ENCODE peak calls at places on chromosome 5, in seven cellular contexts. M is caudate nucleus, G is fibroblast of mammary gland, W is T-helper 17 cell, J is Right ventricle myocardium superior, E is HTR-8/SVneo, Y is AG08395. L is an unnamed sample.

GRCh38 chr5:80672140-80672736 is 17.5 kb upstream of the DHFR start:
- DNase-seq in E (peak; percentile 64), G (peak; percentile 76), Y (peak; percentile 73), M (no peak), W (peak; percentile 28), J (peak; percentile 66), L (peak; percentile 14)

GRCh38 chr5:153352685-153353219 is 137.7 kb upstream of the GRIA1 start:
- DNase-seq in Y (no peak), M (no peak), E (peak; percentile 4), G (peak; percentile 14), W (no peak), J (no peak), L (no peak)

GRCh38 chr5:107744418-107745330 is 73.9 kb upstream of the EFNA5 start:
- DNase-seq in J (no peak), G (no peak), M (no peak), E (no peak), Y (no peak), W (no peak), L (no peak)

GRCh38 chr5:76547891-76548524 is 75.2 kb downstream of the F2RL2 start:
- DNase-seq in J (no peak), W (no peak), E (no peak), M (no peak), Y (no peak), G (no peak), L (no peak)

GRCh38 chr5:159725475-159725874 is 190.8 kb upstream of the ADRA1B start:
- DNase-seq in J (no peak), G (no peak), Y (no peak), M (no peak), W (no peak), E (no peak), L (no peak)

GRCh38 chr5:35488786-35489185 is 128.9 kb upstream of the SPEF2 start:
- DNase-seq in Y (no peak), G (no peak), J (no peak), M (no peak), E (no peak), W (no peak), L (no peak)

GRCh38 chr5:172713113-172713808 is 57.7 kb downstream of the DUSP1 start:
- DNase-seq in G (no peak), M (no peak), W (peak; percentile 62), J (peak; percentile 77), E (peak; percentile 58), Y (peak; percentile 52), L (peak; percentile 46)

GRCh38 chr5:123813937-123814624 is 302.1 kb downstream of the CSNK1G3 start:
- DNase-seq in Y (peak; percentile 53), E (peak; percentile 26), J (no peak), M (no peak), G (peak; percentile 15), W (no peak), L (no peak)

GRCh38 chr5:143245929-143246561 is 157.4 kb downstream of the NR3C1 start:
- DNase-seq in E (peak; percentile 83), W (no peak), J (no peak), Y (peak; percentile 83), M (no peak), G (peak; percentile 95), L (peak; percentile 99)

GRCh38 chr5:170633235-170634041 is 129.6 kb downstream of the KCNIP1 start:
- DNase-seq in W (no peak), Y (peak; percentile 83), G (peak; percentile 85), M (no peak), E (peak; percentile 85), J (no peak), L (peak; percentile 93)

GRCh38 chr5:96001262-96001661 is 39.6 kb upstream of the ELL2 start:
- DNase-seq in E (no peak), G (no peak), W (no peak), Y (no peak), J (no peak), M (no peak), L (no peak)

GRCh38 chr5:179885491-179886090 is 22.1 kb downstream of the TBC1D9B start:
- DNase-seq in Y (no peak), W (no peak), M (no peak), J (no peak), E (no peak), G (no peak), L (no peak)

GRCh38 chr5:149846021-149846420 is 98.6 kb downstream of the PDE6A start:
- DNase-seq in Y (no peak), E (no peak), M (no peak), W (no peak), J (no peak), G (no peak), L (no peak)

GRCh38 chr5:117095322-117095721 is 520.7 kb upstream of the SEMA6A start:
- DNase-seq in G (no peak), M (no peak), W (no peak), Y (no peak), E (no peak), J (no peak), L (no peak)

GRCh38 chr5:107979272-107979671 is 308.5 kb upstream of the EFNA5 start:
- DNase-seq in Y (no peak), W (no peak), G (peak; percentile 47), J (no peak), M (no peak), E (no peak), L (no peak)

GRCh38 chr5:174910245-174910737 is 185.9 kb downstream of the MSX2 start:
- DNase-seq in E (peak; percentile 71), G (peak; percentile 44), J (peak; percentile 74), Y (peak; percentile 65), W (peak; percentile 16), M (peak; percentile 31), L (peak; percentile 7)

GRCh38 chr5:34499001-34499734 is 157.0 kb upstream of the RAI14 start:
- DNase-seq in E (no peak), G (peak; percentile 89), W (no peak), J (no peak), M (no peak), Y (peak; percentile 53), L (no peak)

GRCh38 chr5:80127037-80127642 is 92.0 kb downstream of the THBS4 start:
- DNase-seq in M (no peak), Y (no peak), E (no peak), J (no peak), W (no peak), G (peak; percentile 23), L (no peak)

GRCh38 chr5:9519537-9519936 is 26.3 kb downstream of the SEMA5A start:
- DNase-seq in J (no peak), G (peak; percentile 73), M (no peak), Y (peak; percentile 70), W (no peak), E (no peak), L (no peak)

GRCh38 chr5:91175708-91176107 is 207.4 kb downstream of the ARRDC3 start:
- DNase-seq in W (no peak), J (no peak), Y (no peak), M (no peak), G (no peak), E (no peak), L (no peak)

GRCh38 chr5:76542887-76543690 is 80.1 kb downstream of the F2RL2 start:
- DNase-seq in M (no peak), Y (no peak), W (peak; percentile 42), J (no peak), E (no peak), G (no peak), L (no peak)

L was measured in SW 1271.